ENCODE peak calls at places on chromosomes 4 and X, in five cellular contexts. S is stimulated activated CD4-positive, alpha-beta T cell treated with anti-CD3 and anti-CD28 coated beads, Interleukin-1b, Interleukin-23, amount 100 ng/mL, for 24 hours; V is EL; L is A549; W is epithelial cell of proximal tubule. U is an unnamed sample.

GRCh38 chr4:156816356-156816755 is 155.2 kb downstream of the PDGFC start:
- DNase-seq in W (no peak), L (no peak), S (no peak), V (no peak), U (no peak)

GRCh38 chr4:22906046-22906445 is 213.3 kb downstream of the GBA3 start:
- DNase-seq in V (no peak), S (no peak), L (no peak), W (no peak), U (no peak)

GRCh38 chrX:148928803-148929202 is 428.4 kb downstream of the AFF2 start:
- DNase-seq in V (no peak), S (no peak), L (no peak), W (no peak), U (no peak)

GRCh38 chrX:2502668-2503519 is 2.1 kb upstream of the DHRSX start:
- DNase-seq in W (peak), L (peak), S (no peak), V (peak), U (no peak)

GRCh38 chr4:1508161-1509160 is 102.2 kb upstream of the NKX1-1 start:
- DNase-seq in L (no peak), S (no peak), W (no peak), V (no peak), U (no peak)

GRCh38 chrX:700936-701335 is 70.3 kb downstream of the SHOX start:
- DNase-seq in L (no peak), S (no peak), V (no peak), W (no peak), U (no peak)

GRCh38 chr4:17013382-17014006 is 115.0 kb upstream of the LDB2 start:
- DNase-seq in V (peak), W (no peak), L (no peak), S (no peak), U (no peak)

GRCh38 chr4:4862665-4863482 is 3.4 kb downstream of the MSX1 start:
- DNase-seq in V (no peak), L (no peak), W (no peak), S (no peak), U (no peak)

GRCh38 chr4:174122705-174123104 is 160.8 kb downstream of the FBXO8 start:
- DNase-seq in W (no peak), S (no peak), V (no peak), L (no peak), U (no peak)

GRCh38 chr4:14168919-14169318 is 541.4 kb upstream of the BOD1L1 start:
- DNase-seq in V (peak), W (peak), S (no peak), L (peak), U (peak)